ENCODE peak calls at places on chromosomes 5 and 9, in five cellular contexts. Y is posterior cingulate gyrus; V is kidney epithelial cell; O is T-helper 2 cell; Q is activated CD4-positive, alpha-beta T cell treated with anti-CD3 and anti-CD28 coated beads for 24 hours. N is an unnamed sample.

GRCh38 chr5:100311811-100312210 is 223.4 kb upstream of the FAM174A start:
- DNase-seq in Y (no peak), V (no peak), O (no peak), Q (no peak), N (no peak)

GRCh38 chr5:54387659-54388232 is 67.8 kb upstream of the HSPB3 start:
- DNase-seq in Y (no peak), V (no peak), O (no peak), Q (no peak), N (no peak)

GRCh38 chr5:1757511-1757910 is 42.1 kb downstream of the MRPL36 start:
- DNase-seq in Y (peak), V (no peak), O (no peak), Q (no peak), N (no peak)

GRCh38 chr5:141778211-141778610 is 96.2 kb upstream of the ARAP3 start:
- DNase-seq in Y (peak), V (peak), O (no peak), Q (no peak), N (no peak)

GRCh38 chr9:125747765-125748510 is 765 bp downstream of the PBX3 start:
- DNase-seq in Y (no peak), V (no peak), O (peak), Q (no peak), N (no peak)

GRCh38 chr9:23855885-23856284 is 29.8 kb upstream of the ELAVL2 start:
- DNase-seq in Y (no peak), V (no peak), O (no peak), Q (no peak), N (no peak)

GRCh38 chr9:94802795-94803194 is 76.3 kb downstream of the AOPEP start:
- DNase-seq in Y (no peak), V (no peak), O (peak), Q (no peak), N (no peak)

GRCh38 chr5:3346111-3346820 is 249.4 kb upstream of the IRX1 start:
- DNase-seq in Y (peak), V (no peak), O (no peak), Q (no peak), N (no peak)

GRCh38 chr5:137201876-137202275 is 297.2 kb downstream of the SPOCK1 start:
- DNase-seq in Y (no peak), V (no peak), O (no peak), Q (no peak), N (no peak)

GRCh38 chr5:88681402-88681801 is 201.6 kb downstream of the MEF2C start:
- DNase-seq in Y (no peak), V (no peak), O (no peak), Q (no peak), N (no peak)

GRCh38 chr9:129333961-129334743 is 156.1 kb upstream of the IER5L start:
- DNase-seq in Y (peak), V (peak), O (no peak), Q (no peak), N (peak)

GRCh38 chr9:91560301-91560700 is 136.7 kb upstream of the NFIL3 start:
- DNase-seq in Y (no peak), V (peak), O (no peak), Q (no peak), N (no peak)

GRCh38 chr5:56699588-56699987 is 115.8 kb upstream of the MAP3K1 start:
- DNase-seq in Y (no peak), V (no peak), O (peak), Q (no peak), N (no peak)

GRCh38 chr5:132546108-132546507 is 2.8 kb upstream of the IL5 start:
- DNase-seq in Y (no peak), V (no peak), O (peak), Q (peak), N (no peak)

GRCh38 chr9:134049772-134050588 is 17.8 kb downstream of the BRD3 start:
- DNase-seq in Y (no peak), V (no peak), O (no peak), Q (no peak), N (no peak)

GRCh38 chr5:1737790-1738405 is 61.7 kb downstream of the MRPL36 start:
- DNase-seq in Y (no peak), V (no peak), O (peak), Q (no peak), N (no peak)

GRCh38 chr5:17037751-17038150 is 101.7 kb upstream of the MYO10 start:
- DNase-seq in Y (no peak), V (no peak), O (no peak), Q (no peak), N (no peak)

GRCh38 chr5:139658501-139658927 is 10.4 kb downstream of the CXXC5 start:
- DNase-seq in Y (peak), V (no peak), O (no peak), Q (no peak), N (no peak)

GRCh38 chr5:166720026-166720425 is 1571.4 kb upstream of the WWC1 start:
- DNase-seq in Y (no peak), V (peak), O (no peak), Q (no peak), N (no peak)

GRCh38 chr9:68733021-68733405 is 28.0 kb downstream of the PIP5K1B start:
- DNase-seq in Y (no peak), V (no peak), O (no peak), Q (no peak), N (no peak)

GRCh38 chr5:62342476-62342837 is 36.5 kb downstream of the KIF2A start:
- DNase-seq in Y (no peak), V (no peak), O (no peak), Q (no peak), N (no peak)

GRCh38 chr9:115211413-115212204 is 93.7 kb upstream of the TNC start:
- DNase-seq in Y (no peak), V (peak), O (no peak), Q (no peak), N (no peak)

GRCh38 chr5:175478384-175479124 is at the start of gene SFXN1:
- DNase-seq in Y (peak), V (no peak), O (peak), Q (peak), N (no peak)

GRCh38 chr5:149892594-149892993 is 52.0 kb downstream of the PDE6A start:
- DNase-seq in Y (no peak), V (no peak), O (no peak), Q (no peak), N (no peak)

GRCh38 chr5:176538505-176538806 is 1.3 kb upstream of the RNF44 start:
- DNase-seq in Y (no peak), V (no peak), O (no peak), Q (no peak), N (no peak)

GRCh38 chr5:146048994-146049703 is 56.2 kb downstream of the PLAC8L1 start:
- DNase-seq in Y (no peak), V (peak), O (peak), Q (peak), N (no peak)

GRCh38 chr5:55601209-55601618 is 66.5 kb upstream of the PLPP1 start:
- DNase-seq in Y (peak), V (peak), O (no peak), Q (no peak), N (no peak)

GRCh38 chr9:126796758-126797157 is 8.1 kb upstream of the ZBTB43 start:
- DNase-seq in Y (no peak), V (no peak), O (no peak), Q (no peak), N (no peak)

GRCh38 chr5:180605554-180606214 is 14.4 kb upstream of the SCGB3A1 start:
- DNase-seq in Y (peak), V (no peak), O (peak), Q (peak), N (no peak)

GRCh38 chr5:21680196-21680595 is 1172.9 kb downstream of the CDH12 start:
- DNase-seq in Y (no peak), V (peak), O (no peak), Q (no peak), N (no peak)

GRCh38 chr9:127635198-127635735 is 23.2 kb downstream of the STXBP1 start:
- DNase-seq in Y (peak), V (no peak), O (no peak), Q (no peak), N (no peak)

GRCh38 chr9:77018058-77019009 is 1.1 kb upstream of the FOXB2 start:
- DNase-seq in Y (no peak), V (no peak), O (no peak), Q (no peak), N (peak)

GRCh38 chr5:67160985-67161384 is 35.6 kb downstream of the CD180 start:
- DNase-seq in Y (no peak), V (peak), O (peak), Q (no peak), N (no peak)

GRCh38 chr5:159178978-159179377 is 30.4 kb downstream of the RNF145 start:
- DNase-seq in Y (no peak), V (peak), O (peak), Q (no peak), N (no peak)

GRCh38 chr5:37370550-37370863 is 399 bp downstream of the NUP155 start:
- DNase-seq in Y (no peak), V (no peak), O (no peak), Q (peak), N (no peak)

GRCh38 chr5:170164921-170165320 is 59.2 kb downstream of the FOXI1 start:
- DNase-seq in Y (no peak), V (no peak), O (no peak), Q (no peak), N (no peak)

GRCh38 chr5:18985397-18985796 is 1002.6 kb downstream of the CDH18 start:
- DNase-seq in Y (no peak), V (no peak), O (no peak), Q (no peak), N (peak)